ENCODE peak calls at places on chromosomes 13 and 19, in seven cellular contexts. K is neural progenitor cell, B is GM23338, P is HCT116, G is PC-3, V is SK-N-SH, I is hepatocyte. E is an unnamed sample.

GRCh38 chr13:19587635-19588300 is 26.4 kb upstream of the TPTE2 start:
- DNase-seq in K (no peak), B (peak), P (peak), G (peak), V (peak), I (peak), E (peak)

GRCh38 chr19:38649305-38650179 is 2.1 kb downstream of the ACTN4 start:
- DNase-seq in K (no peak), B (peak), P (no peak), G (peak), V (no peak), I (peak), E (no peak)

GRCh38 chr13:80074143-80074752 is 266.7 kb downstream of the SPRY2 start:
- DNase-seq in K (no peak), B (no peak), P (no peak), G (no peak), V (no peak), I (no peak), E (no peak)

GRCh38 chr19:47094557-47095517 is 18.7 kb downstream of the ZC3H4 start:
- DNase-seq in K (no peak), B (no peak), P (no peak), G (no peak), V (no peak), I (peak), E (no peak)

GRCh38 chr19:38958301-38958700 is 17.2 kb downstream of the FBXO17 start:
- DNase-seq in K (no peak), B (no peak), P (no peak), G (no peak), V (no peak), I (no peak), E (no peak)

GRCh38 chr19:23851966-23852365 is 62.7 kb upstream of the ZNF726 start:
- DNase-seq in K (no peak), B (no peak), P (no peak), G (no peak), V (no peak), I (no peak), E (no peak)

GRCh38 chr13:110680852-110681251 is 25.1 kb downstream of the CARS2 start:
- DNase-seq in K (peak), B (peak), P (peak), G (peak), V (peak), I (no peak), E (peak)

GRCh38 chr19:17333611-17334413 is 843 bp downstream of the ANO8 start:
- DNase-seq in K (peak), B (peak), P (peak), G (peak), V (no peak), I (peak), E (peak)

GRCh38 chr19:50268046-50268445 is 61.1 kb downstream of the KCNC3 start:
- DNase-seq in K (no peak), B (no peak), P (no peak), G (no peak), V (no peak), I (no peak), E (no peak)

GRCh38 chr19:6737873-6738725 is 719 bp upstream of the GPR108 start:
- DNase-seq in K (peak), B (peak), P (no peak), G (peak), V (no peak), I (peak), E (peak)

GRCh38 chr13:73045036-73045435 is 13.8 kb upstream of the KLF5 start:
- DNase-seq in K (no peak), B (no peak), P (no peak), G (no peak), V (no peak), I (no peak), E (no peak)

GRCh38 chr13:95643471-95643813 is 1.1 kb downstream of the DZIP1 start:
- DNase-seq in K (peak), B (peak), P (no peak), G (no peak), V (peak), I (peak), E (no peak)

GRCh38 chr13:47215741-47216140 is 318.9 kb upstream of the HTR2A start:
- DNase-seq in K (no peak), B (peak), P (no peak), G (peak), V (no peak), I (no peak), E (no peak)

GRCh38 chr19:35311901-35312665 is 16.9 kb upstream of the CD22 start:
- DNase-seq in K (no peak), B (no peak), P (no peak), G (no peak), V (no peak), I (no peak), E (no peak)

GRCh38 chr19:40893112-40893511 is 11.1 kb upstream of the CYP2A7 start:
- DNase-seq in K (no peak), B (no peak), P (no peak), G (no peak), V (no peak), I (no peak), E (no peak)

GRCh38 chr19:4581381-4582111 is 22.1 kb upstream of the SEMA6B start:
- DNase-seq in K (peak), B (peak), P (no peak), G (peak), V (peak), I (no peak), E (peak)

GRCh38 chr13:50326746-50327145 is 311.5 kb downstream of the KCNRG start:
- DNase-seq in K (no peak), B (no peak), P (no peak), G (peak), V (no peak), I (no peak), E (no peak)

GRCh38 chr19:33683881-33684549 is 62.3 kb downstream of the CHST8 start:
- DNase-seq in K (peak), B (peak), P (no peak), G (peak), V (no peak), I (peak), E (no peak)

GRCh38 chr19:39110263-39110967 is 15.2 kb upstream of the PAK4 start:
- DNase-seq in K (peak), B (peak), P (peak), G (peak), V (peak), I (peak), E (peak)

GRCh38 chr13:41694902-41695301 is 237.6 kb downstream of the RGCC start:
- DNase-seq in K (no peak), B (no peak), P (peak), G (peak), V (no peak), I (peak), E (peak)

GRCh38 chr19:28372800-28373199 is 840.2 kb downstream of the UQCRFS1 start:
- DNase-seq in K (no peak), B (no peak), P (no peak), G (no peak), V (no peak), I (no peak), E (no peak)

GRCh38 chr19:54921082-54921481 is 15.1 kb downstream of the NCR1 start:
- DNase-seq in K (no peak), B (no peak), P (no peak), G (no peak), V (no peak), I (no peak), E (no peak)

GRCh38 chr19:1052349-1052967 is 12.6 kb downstream of the ABCA7 start:
- DNase-seq in K (no peak), B (no peak), P (no peak), G (no peak), V (no peak), I (no peak), E (no peak)

GRCh38 chr13:95267662-95268369 is 33.4 kb downstream of the ABCC4 start:
- DNase-seq in K (no peak), B (no peak), P (no peak), G (peak), V (no peak), I (peak), E (no peak)

GRCh38 chr19:48925240-48925843 is 8.2 kb upstream of the DHDH start:
- DNase-seq in K (no peak), B (no peak), P (peak), G (peak), V (no peak), I (peak), E (no peak)

GRCh38 chr13:110944121-110944967 is 29.5 kb upstream of the ANKRD10 start:
- DNase-seq in K (peak), B (peak), P (peak), G (peak), V (peak), I (peak), E (peak)

GRCh38 chr13:100203696-100204367 is 114.9 kb downstream of the PCCA start:
- DNase-seq in K (no peak), B (no peak), P (no peak), G (peak), V (no peak), I (no peak), E (no peak)

GRCh38 chr13:24228852-24229458 is 68.4 kb downstream of the SPATA13 start:
- DNase-seq in K (peak), B (peak), P (peak), G (peak), V (peak), I (peak), E (peak)

GRCh38 chr13:80082396-80083096 is 258.4 kb downstream of the SPRY2 start:
- DNase-seq in K (no peak), B (no peak), P (no peak), G (peak), V (no peak), I (no peak), E (no peak)

GRCh38 chr13:20796791-20797513 is 23.2 kb upstream of the EEF1AKMT1 start:
- DNase-seq in K (no peak), B (no peak), P (no peak), G (peak), V (no peak), I (no peak), E (no peak)

GRCh38 chr19:3805859-3806258 is 19.7 kb upstream of the MATK start:
- DNase-seq in K (no peak), B (no peak), P (no peak), G (no peak), V (no peak), I (no peak), E (no peak)

GRCh38 chr19:48120505-48120904 is 9.9 kb upstream of the PLA2G4C start:
- DNase-seq in K (no peak), B (no peak), P (no peak), G (no peak), V (no peak), I (no peak), E (no peak)

GRCh38 chr19:58330458-58330857 is 3.7 kb downstream of the ZSCAN22 start:
- DNase-seq in K (no peak), B (peak), P (no peak), G (peak), V (no peak), I (peak), E (no peak)

GRCh38 chr13:39616087-39616694 is 13.2 kb upstream of the LHFPL6 start:
- DNase-seq in K (peak), B (peak), P (peak), G (peak), V (peak), I (peak), E (peak)

GRCh38 chr19:7932276-7932929 is 6.5 kb upstream of the CTXN1 start:
- DNase-seq in K (no peak), B (no peak), P (no peak), G (no peak), V (no peak), I (no peak), E (no peak)

GRCh38 chr13:30364876-30365275 is 57.4 kb upstream of the UBE2L5 start:
- DNase-seq in K (no peak), B (peak), P (no peak), G (no peak), V (no peak), I (no peak), E (no peak)

GRCh38 chr13:106398289-106398688 is 137.2 kb downstream of the EFNB2 start:
- DNase-seq in K (no peak), B (no peak), P (no peak), G (no peak), V (no peak), I (no peak), E (no peak)

GRCh38 chr13:106507560-106508274 is 27.7 kb downstream of the EFNB2 start:
- DNase-seq in K (peak), B (peak), P (no peak), G (peak), V (no peak), I (peak), E (no peak)

GRCh38 chr19:2079865-2080301 is 16.2 kb downstream of the MOB3A start:
- DNase-seq in K (no peak), B (no peak), P (no peak), G (no peak), V (peak), I (no peak), E (no peak)

GRCh38 chr19:2083174-2083854 is 12.8 kb downstream of the MOB3A start:
- DNase-seq in K (no peak), B (no peak), P (no peak), G (no peak), V (peak), I (no peak), E (peak)

GRCh38 chr19:2080336-2080988 is 15.7 kb downstream of the MOB3A start:
- DNase-seq in K (no peak), B (no peak), P (no peak), G (no peak), V (peak), I (no peak), E (no peak)

GRCh38 chr19:2079076-2079864 is 16.9 kb downstream of the MOB3A start:
- DNase-seq in K (no peak), B (no peak), P (no peak), G (no peak), V (peak), I (no peak), E (no peak)

DNA sequence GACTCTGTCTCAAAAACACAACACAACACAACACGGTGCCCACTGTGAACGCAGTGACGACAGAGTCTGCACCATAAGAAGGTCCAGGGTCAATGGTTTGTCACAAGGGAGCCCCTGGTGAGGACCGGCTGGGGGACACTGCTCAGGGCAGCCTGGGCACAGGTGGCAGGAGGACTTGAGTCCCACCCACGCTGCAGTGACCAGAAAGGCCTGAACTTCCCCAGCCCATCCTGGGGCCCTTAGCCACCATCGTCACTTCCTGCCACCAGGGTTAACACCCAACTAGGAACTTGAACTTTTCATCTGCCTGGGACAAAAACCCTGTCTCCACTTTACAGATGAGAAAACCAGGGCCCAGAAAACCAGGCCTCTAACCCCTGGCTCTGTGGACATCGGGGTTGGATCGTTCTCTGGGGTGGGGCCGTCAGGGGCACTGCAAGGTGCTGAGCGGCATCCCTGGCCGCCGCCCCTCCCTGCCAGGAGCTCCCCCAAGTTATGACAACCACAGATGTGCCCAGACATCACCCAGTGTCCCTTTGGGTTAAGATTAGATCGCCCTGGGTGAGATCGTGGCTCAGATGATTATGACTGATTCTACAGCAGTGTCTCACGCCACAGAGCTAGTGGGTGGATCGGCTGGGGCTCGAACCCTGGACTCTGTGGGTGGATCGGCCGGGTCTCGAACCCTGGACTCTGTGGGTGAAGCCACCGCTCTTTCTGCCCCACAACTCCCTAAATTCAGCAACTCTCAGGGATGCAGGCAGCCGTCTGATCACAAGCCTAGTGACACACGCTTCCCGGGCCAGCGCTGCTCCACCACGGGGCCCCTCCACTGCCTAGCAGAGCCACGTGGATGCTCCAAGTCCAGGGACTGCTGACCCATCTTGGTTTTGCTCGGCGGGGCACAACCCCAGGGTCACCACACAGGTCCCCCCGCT is 14.0 kb downstream of the MOB3A start:
- DNase-seq in K (no peak), B (no peak), P (no peak), G (no peak), V (peak), I (no peak), E (peak)
- TF ChIP-seq EZH2phosphoT487 in K (no peak), B (no peak), P (no peak), G (no peak), V (no peak), I (no peak), E (no peak)

GRCh38 chr19:14419038-14419813 is at the start of gene DDX39A:
- DNase-seq in K (peak), B (peak), P (peak), G (peak), V (peak), I (peak), E (peak)
- TF ChIP-seq CTCF in K (no peak), B (no peak), P (no peak), G (no peak), V (no peak), I (no peak), E (no peak)

DNA sequence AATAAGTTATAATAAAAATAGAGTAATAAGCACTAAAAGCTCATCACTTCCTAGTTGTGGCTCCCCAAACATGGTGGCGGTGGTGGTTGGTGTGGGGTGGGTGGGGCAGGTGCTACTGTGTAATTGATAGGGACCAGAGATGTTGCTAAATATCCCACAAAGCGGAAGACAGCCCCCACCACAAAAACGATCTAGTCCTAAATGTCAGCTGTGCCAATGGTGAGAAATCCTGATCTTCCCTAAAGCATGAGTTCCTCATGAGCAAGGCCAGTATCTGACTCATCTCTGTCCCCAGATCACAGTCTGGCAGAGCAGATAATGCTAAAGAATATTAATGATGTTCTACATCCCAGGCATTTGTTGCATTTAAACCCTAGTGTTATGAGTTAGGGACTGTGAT is 1.9 kb upstream of the EDDM13 start:
- DNase-seq in K (no peak), B (no peak), P (no peak), G (peak), V (no peak), I (no peak), E (no peak)
- TF ChIP-seq EZH2phosphoT487 in K (no peak), B (no peak), P (no peak), G (no peak), V (no peak), I (no peak), E (no peak)

GRCh38 chr19:45147835-45148676 is 12.7 kb downstream of the NKPD1 start:
- DNase-seq in K (peak), B (peak), P (no peak), G (no peak), V (no peak), I (no peak), E (no peak)
- TF ChIP-seq CTCF in K (peak), B (peak), P (no peak), G (no peak), V (no peak), I (no peak), E (no peak)

GRCh38 chr13:78102121-78102677 is 183.6 kb upstream of the EDNRB start:
- DNase-seq in K (no peak), B (no peak), P (no peak), G (peak), V (no peak), I (no peak), E (no peak)
- TF ChIP-seq EZH2phosphoT487 in K (no peak), B (no peak), P (no peak), G (no peak), V (no peak), I (no peak), E (no peak)

GRCh38 chr19:29793116-29793727 is 18.6 kb upstream of the CCNE1 start:
- DNase-seq in K (no peak), B (no peak), P (no peak), G (no peak), V (no peak), I (no peak), E (no peak)
- TF ChIP-seq CTCF in K (no peak), B (no peak), P (no peak), G (no peak), V (no peak), I (no peak), E (no peak)

GRCh38 chr13:103605546-103606326 is 539.5 kb upstream of the SLC10A2 start:
- DNase-seq in K (no peak), B (no peak), P (no peak), G (no peak), V (no peak), I (no peak), E (no peak)

GRCh38 chr13:103607995-103608394 is 541.8 kb upstream of the SLC10A2 start:
- DNase-seq in K (no peak), B (no peak), P (no peak), G (no peak), V (no peak), I (no peak), E (no peak)
- TF ChIP-seq EZH2phosphoT487 in K (no peak), B (no peak), P (no peak), G (no peak), V (no peak), I (no peak), E (no peak)

E was measured in OCI-LY7.